ENCODE peak calls at places on chromosomes 5 and 9, in four cellular contexts. M is GM23338, J is lung, S is lower lobe of right lung. C is an unnamed sample. For H3K27me3, the result is how much of the 10 kb centered on the place peaks cover.

GRCh38 chr9:77980622-77981021 is 51.0 kb downstream of the GNAQ start:
- DNase-seq in M (no peak), J (no peak), S (no peak), C (no peak)

GRCh38 chr5:179129607-179130071 is 69.5 kb downstream of the ZNF354C start:
- DNase-seq in M (no peak), J (no peak), S (peak), C (no peak)

GRCh38 chr5:61603211-61603908 is 271.3 kb downstream of the ZSWIM6 start:
- DNase-seq in M (peak), J (no peak), S (no peak), C (no peak)

GRCh38 chr5:135263022-135263668 is 135.9 kb downstream of the MACROH2A1 start:
- DNase-seq in M (no peak), J (no peak), S (no peak), C (no peak)

GRCh38 chr5:141940695-141941271 is 17.1 kb downstream of the DELE1 start:
- DNase-seq in M (peak), J (no peak), S (no peak), C (no peak)

GRCh38 chr5:150304481-150305081 is 1.9 kb upstream of the ARSI start:
- DNase-seq in M (no peak), J (no peak), S (no peak), C (no peak)

GRCh38 chr9:27437652-27438373 is 86.3 kb upstream of the IFNK start:
- DNase-seq in M (no peak), J (no peak), S (no peak), C (no peak)

GRCh38 chr9:110180713-110181434 is 27.1 kb downstream of the C9orf152 start:
- DNase-seq in M (peak), J (no peak), S (no peak), C (no peak)

GRCh38 chr5:57432876-57433275 is 49.7 kb downstream of the ACTBL2 start:
- DNase-seq in M (peak), J (no peak), S (no peak), C (no peak)

GRCh38 chr5:161409471-161409870 is 137.1 kb downstream of the GABRB2 start:
- DNase-seq in M (no peak), J (no peak), S (no peak), C (no peak)

GRCh38 chr5:149432377-149432776 is 53.3 kb upstream of the IL17B start:
- DNase-seq in M (no peak), J (no peak), S (no peak), C (no peak)

GRCh38 chr9:127035423-127035822 is 87.0 kb downstream of the ANGPTL2 start:
- DNase-seq in M (no peak), J (peak), S (no peak), C (no peak)

GRCh38 chr5:6602441-6602840 is 30.4 kb downstream of the NSUN2 start:
- DNase-seq in M (no peak), J (no peak), S (no peak), C (no peak)

GRCh38 chr5:157271740-157272271 is 5.9 kb downstream of the CYFIP2 start:
- DNase-seq in M (no peak), J (no peak), S (peak), C (peak)

GRCh38 chr9:131438190-131438589 is 44.3 kb downstream of the PRRC2B start:
- DNase-seq in M (no peak), J (no peak), S (no peak), C (no peak)

GRCh38 chr9:119159386-119159785 is 209.8 kb downstream of the BRINP1 start:
- DNase-seq in M (no peak), J (no peak), S (no peak), C (no peak)

GRCh38 chr5:143629871-143630658 is 181.9 kb upstream of the HMHB1 start:
- DNase-seq in M (peak), J (no peak), S (no peak), C (no peak)

GRCh38 chr5:181222630-181223040 is 446 bp upstream of the TRIM41 start:
- DNase-seq in M (no peak), J (no peak), S (no peak), C (no peak)

GRCh38 chr5:150138551-150139265 is 16.9 kb downstream of the PDGFRB start:
- DNase-seq in M (peak), J (peak), S (no peak), C (no peak)

GRCh38 chr5:98786178-98786853 is 12.9 kb downstream of the RGMB start:
- DNase-seq in M (no peak), J (no peak), S (no peak), C (no peak)

GRCh38 chr5:127612441-127613141 is 36.3 kb upstream of the CTXN3 start:
- DNase-seq in M (no peak), J (no peak), S (no peak), C (no peak)

GRCh38 chr9:116549061-116549664 is 137.9 kb upstream of the TRIM32 start:
- DNase-seq in M (no peak), J (peak), S (peak), C (no peak)

GRCh38 chr9:87592554-87593394 is 95.1 kb downstream of the DAPK1 start:
- DNase-seq in M (no peak), J (peak), S (peak), C (no peak)

GRCh38 chr5:142201471-142201887 is 92.9 kb downstream of the NDFIP1 start:
- DNase-seq in M (no peak), J (no peak), S (no peak), C (no peak)

GRCh38 chr9:127543973-127544533 is 68.0 kb upstream of the STXBP1 start:
- DNase-seq in M (no peak), J (no peak), S (no peak), C (no peak)

GRCh38 chr5:124704594-124705284 is 41.7 kb downstream of the ZNF608 start:
- DNase-seq in M (no peak), J (no peak), S (no peak), C (no peak)

GRCh38 chr5:124706041-124706440 is 40.4 kb downstream of the ZNF608 start:
- DNase-seq in M (no peak), J (no peak), S (no peak), C (no peak)

GRCh38 chr5:124707516-124707915 is 38.9 kb downstream of the ZNF608 start:
- DNase-seq in M (no peak), J (no peak), S (no peak), C (no peak)

GRCh38 chr5:124705577-124705976 is 40.9 kb downstream of the ZNF608 start:
- DNase-seq in M (no peak), J (no peak), S (no peak), C (no peak)

GRCh38 chr5:124706729-124707361 is 39.6 kb downstream of the ZNF608 start:
- DNase-seq in M (peak), J (peak), S (peak), C (no peak)
- H3K27ac ChIP-seq in M (peak), J (peak), S (no peak), C (no peak)

GRCh38 chr5:139797856-139798510 is 2.4 kb downstream of the PSD2 start:
- DNase-seq in M (no peak), J (no peak), S (no peak), C (no peak)
- H3K27me3 ChIP-seq in M (half or more), J (under half), S (half or more), C (half or more)

DNA sequence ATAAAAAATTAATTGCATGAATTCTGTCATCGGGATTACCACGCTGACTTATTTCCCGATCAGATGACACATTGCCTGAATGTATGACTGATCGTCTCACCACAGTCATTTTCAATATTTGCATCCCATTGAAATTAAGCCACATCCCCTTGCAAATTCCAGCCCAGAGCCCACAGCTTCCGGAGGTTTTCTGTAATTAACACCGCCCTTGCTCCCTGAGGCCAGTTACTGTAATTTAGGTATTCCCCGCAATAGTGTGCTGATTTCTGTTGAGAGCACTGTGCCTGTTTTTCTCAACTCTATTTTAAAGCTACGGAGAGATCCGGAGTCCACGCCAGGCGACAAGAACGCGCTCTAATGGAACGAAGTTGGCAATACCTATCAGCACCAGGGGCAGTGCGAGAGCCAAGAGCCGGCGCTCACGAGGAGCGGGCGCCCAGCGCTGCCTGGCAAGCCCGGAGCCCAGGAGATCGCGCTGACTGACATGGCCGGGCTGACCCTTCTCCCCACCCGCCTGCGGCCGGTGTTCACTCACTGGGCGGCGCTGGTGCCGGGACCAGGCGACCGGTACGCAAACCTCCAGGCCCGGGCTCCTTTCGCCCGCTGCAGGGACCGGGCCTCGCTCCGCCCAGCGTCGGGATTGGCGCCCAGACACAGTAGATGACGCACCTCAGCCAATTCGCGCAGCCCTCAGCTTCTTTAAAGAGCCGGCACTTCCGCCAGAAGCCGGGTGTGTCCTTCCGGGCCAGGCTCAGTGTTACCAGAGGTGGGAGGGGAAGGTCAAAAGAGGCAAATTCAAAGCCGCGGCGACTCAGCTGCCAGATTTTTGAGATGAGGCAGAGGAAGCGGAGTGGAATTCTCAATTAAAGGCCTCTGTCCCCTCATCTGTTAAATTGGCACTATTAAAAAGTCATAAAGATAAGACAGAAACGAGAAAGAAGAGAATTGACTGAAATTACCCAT is at the start of gene PLGRKT:
- DNase-seq in M (peak), J (peak), S (peak), C (peak)
- TF ChIP-seq CTCF in M (peak), J (peak), S (peak), C (peak)

DNA sequence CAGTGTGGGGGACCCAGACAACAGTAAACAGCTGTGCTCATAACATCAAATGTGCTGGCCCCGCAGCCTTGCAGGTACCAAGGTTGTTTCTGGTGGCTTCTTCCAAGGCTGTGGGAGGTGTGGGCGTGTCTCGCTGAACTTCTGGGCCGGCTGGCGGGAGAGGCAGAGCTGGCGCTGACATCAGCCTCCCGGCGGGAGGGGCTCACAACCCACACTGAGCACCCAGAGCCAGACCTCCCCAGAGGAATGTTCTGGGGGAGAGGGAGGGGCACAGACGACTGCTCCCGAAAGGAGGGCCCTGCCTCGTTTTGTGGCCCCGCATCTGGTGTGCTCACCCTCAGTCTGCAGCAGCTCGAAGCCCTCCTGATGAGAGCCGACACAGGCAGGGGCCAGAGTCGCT is 6.9 kb upstream of the SLC12A7 start:
- DNase-seq in M (no peak), J (no peak), S (no peak), C (no peak)
- H3K27ac ChIP-seq in M (no peak), J (no peak), S (no peak), C (no peak)

DNA sequence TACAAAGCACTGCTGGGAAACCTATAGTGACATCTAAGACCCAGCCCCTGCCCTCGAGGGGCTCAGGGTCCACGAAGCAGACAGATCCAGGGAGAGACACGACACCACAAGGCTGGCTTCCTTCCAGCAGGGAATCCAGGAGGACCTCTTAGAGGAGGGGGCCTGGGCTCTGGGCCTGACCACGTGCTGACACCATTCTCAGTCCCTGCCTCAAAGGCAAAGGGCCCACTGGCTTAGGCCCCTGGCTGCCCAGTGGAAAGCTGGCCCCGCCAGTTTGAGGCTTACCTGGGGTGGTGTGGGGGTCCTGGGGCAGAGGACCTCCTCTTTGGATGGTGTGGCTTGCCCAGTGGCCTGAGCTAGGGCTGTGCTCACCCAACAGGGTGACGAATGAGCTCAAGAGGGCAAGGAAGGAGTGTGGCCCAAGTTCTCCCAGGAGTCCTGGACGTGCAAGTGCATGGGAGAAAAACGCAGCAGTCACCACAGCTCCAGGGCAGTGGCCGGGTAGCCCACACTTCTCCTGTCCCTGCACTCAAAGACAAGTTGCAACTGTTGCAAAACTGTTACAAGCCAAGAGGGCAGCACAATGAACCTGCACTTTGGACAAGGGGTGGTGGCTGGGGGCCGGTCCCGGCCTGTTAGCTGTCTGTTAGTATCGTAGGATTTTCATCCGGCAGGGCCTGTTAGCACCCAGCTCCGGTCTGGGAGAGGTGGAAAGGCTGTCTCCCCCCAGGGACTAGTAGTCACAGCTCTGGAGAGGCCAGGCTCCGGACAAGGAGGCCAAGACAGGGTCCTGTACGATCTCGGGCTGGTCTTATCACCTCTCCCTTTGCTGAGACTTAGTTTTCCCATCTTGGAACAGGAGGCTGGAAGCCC is 1.5 kb upstream of the SARDH start:
- DNase-seq in M (no peak), J (no peak), S (no peak), C (no peak)
- H3K27me3 ChIP-seq in M (under half), J (under half), S (under half), C (under half)

GRCh38 chr9:74379718-74380117 is 117.4 kb upstream of the RORB start:
- DNase-seq in M (peak), J (no peak), S (no peak), C (no peak)
- TF ChIP-seq CTCF in M (peak), J (no peak), S (peak), C (no peak)